ENCODE peak calls at places on chromosome 19, in seven cellular contexts. K, T, D, P, J, V and O are unnamed samples.

GRCh38 chr19:58581227-58582141 is 8.3 kb upstream of the MZF1 start:
- DNase-seq in K (peak), T (peak), D (peak), P (peak), J (peak), V (peak), O (peak)

GRCh38 chr19:16862826-16863405 is 25.9 kb upstream of the F2RL3 start:
- DNase-seq in K (no peak), T (no peak), D (no peak), P (no peak), J (no peak), V (no peak), O (no peak)

GRCh38 chr19:35644987-35645679 is 3.0 kb upstream of the COX6B1 start:
- DNase-seq in K (no peak), T (peak), D (peak), P (peak), J (peak), V (peak), O (peak)

GRCh38 chr19:43574424-43575155 is 737 bp downstream of the XRCC1 start:
- DNase-seq in K (no peak), T (no peak), D (no peak), P (no peak), J (peak), V (no peak), O (no peak)

GRCh38 chr19:17495639-17496265 is 15.7 kb upstream of the PGLS start:
- DNase-seq in K (no peak), T (no peak), D (no peak), P (no peak), J (no peak), V (no peak), O (no peak)

GRCh38 chr19:7799640-7800355 is 30.2 kb upstream of the EVI5L start:
- DNase-seq in K (peak), T (peak), D (peak), P (peak), J (peak), V (peak), O (no peak)

GRCh38 chr19:6718741-6719539 is 1.5 kb downstream of the C3 start:
- DNase-seq in K (no peak), T (peak), D (peak), P (no peak), J (peak), V (peak), O (peak)

GRCh38 chr19:37551123-37551993 is 43.2 kb downstream of the ZNF571 start:
- DNase-seq in K (peak), T (peak), D (peak), P (no peak), J (peak), V (no peak), O (no peak)

GRCh38 chr19:13693933-13694332 is 70.4 kb upstream of the MRI1 start:
- DNase-seq in K (no peak), T (no peak), D (no peak), P (no peak), J (no peak), V (no peak), O (no peak)

GRCh38 chr19:45391346-45391745 is 13.5 kb downstream of the PPP1R13L start:
- DNase-seq in K (no peak), T (no peak), D (no peak), P (no peak), J (peak), V (peak), O (no peak)

GRCh38 chr19:53549354-53549753 is 11.4 kb downstream of the ZNF331 start:
- DNase-seq in K (no peak), T (peak), D (no peak), P (no peak), J (peak), V (no peak), O (no peak)

GRCh38 chr19:38653028-38653571 is 5.7 kb downstream of the ACTN4 start:
- DNase-seq in K (no peak), T (peak), D (no peak), P (no peak), J (peak), V (peak), O (no peak)

GRCh38 chr19:40252395-40252794 is 25.9 kb upstream of the CCNP start:
- DNase-seq in K (no peak), T (no peak), D (no peak), P (no peak), J (no peak), V (no peak), O (no peak)

GRCh38 chr19:45467456-45468158 is at the start of gene FOSB:
- DNase-seq in K (peak), T (peak), D (peak), P (peak), J (peak), V (peak), O (peak)

GRCh38 chr19:48487944-48488343 is 18.8 kb downstream of the CYTH2 start:
- DNase-seq in K (no peak), T (peak), D (no peak), P (no peak), J (peak), V (peak), O (no peak)